ENCODE peak calls at places on chromosomes 16 and 17, in six cellular contexts. R is body of pancreas, D is tibial nerve, L is A549, V is AG08395, Z is EL. C is an unnamed sample.

GRCh38 chr17:78376161-78376560 is 2.3 kb upstream of the PGS1 start:
- DNase-seq in R (no peak), L (no peak), Z (no peak), V (no peak), D (no peak), C (no peak)

GRCh38 chr16:50862818-50863672 is 121.2 kb downstream of the CYLD start:
- DNase-seq in L (no peak), V (no peak), Z (no peak), D (peak), R (no peak), C (no peak)

GRCh38 chr17:74761419-74761818 is 13.0 kb downstream of the NHERF1 start:
- DNase-seq in V (no peak), R (no peak), Z (no peak), D (no peak), L (no peak), C (no peak)

GRCh38 chr17:21298056-21298982 is 13.8 kb downstream of the MAP2K3 start:
- DNase-seq in V (no peak), Z (no peak), L (no peak), D (no peak), R (no peak), C (no peak)

GRCh38 chr17:17216776-17217175 is 10.6 kb upstream of the PLD6 start:
- DNase-seq in D (no peak), L (peak), V (no peak), Z (no peak), R (no peak), C (no peak)

GRCh38 chr16:89973654-89974335 is 25.2 kb downstream of the DEF8 start:
- DNase-seq in D (no peak), V (no peak), L (no peak), Z (no peak), R (no peak), C (no peak)

GRCh38 chr17:60390881-60391418 is 983 bp downstream of the USP32 start:
- DNase-seq in D (peak), V (no peak), L (peak), Z (peak), R (peak), C (peak)

GRCh38 chr17:58172369-58173071 is 5.7 kb downstream of the OR4D2 start:
- DNase-seq in L (peak), D (no peak), V (peak), R (no peak), Z (peak), C (peak)

GRCh38 chr17:55482591-55483389 is 28.5 kb downstream of the SMIM36 start:
- DNase-seq in D (no peak), V (no peak), L (no peak), R (no peak), Z (no peak), C (no peak)

GRCh38 chr17:1298616-1299015 is 19.2 kb downstream of the TRARG1 start:
- DNase-seq in Z (no peak), V (peak), R (no peak), D (no peak), L (no peak), C (peak)

GRCh38 chr16:72073831-72074230 is 10.8 kb downstream of the HPR start:
- DNase-seq in V (no peak), L (no peak), D (peak), R (peak), Z (no peak), C (no peak)

GRCh38 chr17:73767696-73768095 is 123.5 kb upstream of the SDK2 start:
- DNase-seq in L (no peak), Z (no peak), R (no peak), D (no peak), V (no peak), C (no peak)

GRCh38 chr16:53504161-53504663 is 1.2 kb upstream of the AKTIP start:
- DNase-seq in R (peak), V (peak), D (peak), L (no peak), Z (peak), C (peak)

GRCh38 chr17:82648761-82649474 is 674 bp upstream of the WDR45B start:
- DNase-seq in Z (peak), L (no peak), R (peak), D (peak), V (peak), C (peak)

GRCh38 chr17:65553646-65554567 is 7.5 kb downstream of the AXIN2 start:
- DNase-seq in V (peak), R (no peak), L (no peak), Z (no peak), D (no peak), C (no peak)

GRCh38 chr17:50850640-50851039 is 15.3 kb downstream of the WFIKKN2 start:
- DNase-seq in D (no peak), L (no peak), Z (no peak), R (no peak), V (no peak), C (no peak)

C was measured in endothelial cell.